ENCODE peak calls at places on chromosome 6, in five cellular contexts. One of them, this sample, is unnamed.

GRCh38 chr6:110037726-110038295 is 59.7 kb downstream of the GPR6 start:
- DNase-seq in HL-60: no peak
- DNase-seq in breast epithelium: no peak
- DNase-seq in GM20000: no peak
- DNase-seq in heart right ventricle: no peak
- DNase-seq in this sample: no peak

GRCh38 chr6:141364232-141364631 is 768.5 kb upstream of the GJE1 start:
- DNase-seq in HL-60: no peak
- DNase-seq in breast epithelium: no peak
- DNase-seq in GM20000: no peak
- DNase-seq in heart right ventricle: no peak
- DNase-seq in this sample: no peak

GRCh38 chr6:18263561-18264337 is 581 bp downstream of the DEK start:
- DNase-seq in HL-60: no peak
- DNase-seq in breast epithelium: no peak
- DNase-seq in GM20000: no peak
- DNase-seq in heart right ventricle: peak
- DNase-seq in this sample: no peak

GRCh38 chr6:15501806-15502450 is 160.9 kb downstream of the DTNBP1 start:
- DNase-seq in HL-60: no peak
- DNase-seq in breast epithelium: no peak
- DNase-seq in GM20000: no peak
- DNase-seq in heart right ventricle: peak
- DNase-seq in this sample: no peak

GRCh38 chr6:150770631-150771030 is 94.9 kb upstream of the MTHFD1L start:
- DNase-seq in HL-60: no peak
- DNase-seq in breast epithelium: no peak
- DNase-seq in GM20000: no peak
- DNase-seq in heart right ventricle: no peak
- DNase-seq in this sample: no peak

GRCh38 chr6:158150701-158151100 is 17.4 kb downstream of the SERAC1 start:
- DNase-seq in HL-60: no peak
- DNase-seq in breast epithelium: no peak
- DNase-seq in GM20000: no peak
- DNase-seq in heart right ventricle: no peak
- DNase-seq in this sample: no peak

GRCh38 chr6:163334264-163334663 is 80.3 kb upstream of the QKI start:
- DNase-seq in HL-60: no peak
- DNase-seq in breast epithelium: no peak
- DNase-seq in GM20000: no peak
- DNase-seq in heart right ventricle: no peak
- DNase-seq in this sample: no peak

GRCh38 chr6:119079288-119079809 is 885 bp upstream of the FAM184A start:
- DNase-seq in HL-60: no peak
- DNase-seq in breast epithelium: no peak
- DNase-seq in GM20000: no peak
- DNase-seq in heart right ventricle: no peak
- DNase-seq in this sample: no peak

GRCh38 chr6:31386099-31386498 is 17.3 kb upstream of the MICA start:
- DNase-seq in HL-60: no peak
- DNase-seq in breast epithelium: no peak
- DNase-seq in GM20000: no peak
- DNase-seq in heart right ventricle: no peak
- DNase-seq in this sample: no peak

GRCh38 chr6:150767585-150768164 is 97.8 kb upstream of the MTHFD1L start:
- DNase-seq in HL-60: no peak
- DNase-seq in breast epithelium: no peak
- DNase-seq in GM20000: no peak
- DNase-seq in heart right ventricle: no peak
- DNase-seq in this sample: no peak

GRCh38 chr6:127933852-127934840 is 33.3 kb upstream of the THEMIS start:
- DNase-seq in HL-60: no peak
- DNase-seq in breast epithelium: no peak
- DNase-seq in GM20000: no peak
- DNase-seq in heart right ventricle: no peak
- DNase-seq in this sample: no peak

GRCh38 chr6:11043961-11044711 is at the start of gene ELOVL2:
- DNase-seq in HL-60: peak
- DNase-seq in breast epithelium: no peak
- DNase-seq in GM20000: peak
- DNase-seq in heart right ventricle: peak
- DNase-seq in this sample: peak

GRCh38 chr6:16669227-16669626 is 92.0 kb downstream of the ATXN1 start:
- DNase-seq in HL-60: no peak
- DNase-seq in breast epithelium: no peak
- DNase-seq in GM20000: no peak
- DNase-seq in heart right ventricle: no peak
- DNase-seq in this sample: no peak

GRCh38 chr6:2942916-2943563 is 28.3 kb downstream of the SERPINB6 start:
- DNase-seq in HL-60: no peak
- DNase-seq in breast epithelium: peak
- DNase-seq in GM20000: no peak
- DNase-seq in heart right ventricle: no peak
- DNase-seq in this sample: no peak

GRCh38 chr6:7912024-7912423 is 1.4 kb upstream of the TXNDC5 start:
- DNase-seq in HL-60: no peak
- DNase-seq in breast epithelium: no peak
- DNase-seq in GM20000: no peak
- DNase-seq in heart right ventricle: peak
- DNase-seq in this sample: no peak

GRCh38 chr6:16985484-16986284 is 116.2 kb upstream of the STMND1 start:
- DNase-seq in HL-60: no peak
- DNase-seq in breast epithelium: no peak
- DNase-seq in GM20000: no peak
- DNase-seq in heart right ventricle: no peak
- DNase-seq in this sample: no peak

GRCh38 chr6:97059473-97059872 is 134.9 kb downstream of the KLHL32 start:
- DNase-seq in HL-60: peak
- DNase-seq in breast epithelium: no peak
- DNase-seq in GM20000: peak
- DNase-seq in heart right ventricle: no peak
- DNase-seq in this sample: no peak

GRCh38 chr6:166786704-166787293 is 159.7 kb upstream of the RPS6KA2 start:
- DNase-seq in HL-60: peak
- DNase-seq in breast epithelium: no peak
- DNase-seq in GM20000: peak
- DNase-seq in heart right ventricle: no peak
- DNase-seq in this sample: no peak

GRCh38 chr6:169289671-169290408 is 36.2 kb upstream of the THBS2 start:
- DNase-seq in HL-60: no peak
- DNase-seq in breast epithelium: no peak
- DNase-seq in GM20000: no peak
- DNase-seq in heart right ventricle: peak
- DNase-seq in this sample: no peak

GRCh38 chr6:137202078-137202477 is 17.1 kb downstream of the IFNGR1 start:
- DNase-seq in HL-60: no peak
- DNase-seq in breast epithelium: no peak
- DNase-seq in GM20000: no peak
- DNase-seq in heart right ventricle: no peak
- DNase-seq in this sample: no peak

GRCh38 chr6:34230653-34231351 is 5.9 kb upstream of the HMGA1 start:
- DNase-seq in HL-60: no peak
- DNase-seq in breast epithelium: no peak
- DNase-seq in GM20000: no peak
- DNase-seq in heart right ventricle: no peak
- DNase-seq in this sample: no peak

GRCh38 chr6:143405381-143406154 is 44.9 kb downstream of the ADAT2 start:
- DNase-seq in HL-60: no peak
- DNase-seq in breast epithelium: no peak
- DNase-seq in GM20000: no peak
- DNase-seq in heart right ventricle: no peak
- DNase-seq in this sample: no peak

GRCh38 chr6:96391776-96392175 is 129.8 kb upstream of the UFL1 start:
- DNase-seq in HL-60: no peak
- DNase-seq in breast epithelium: no peak
- DNase-seq in GM20000: no peak
- DNase-seq in heart right ventricle: no peak
- DNase-seq in this sample: peak

GRCh38 chr6:166862287-166862977 is 93.9 kb downstream of the RNASET2 start:
- DNase-seq in HL-60: no peak
- DNase-seq in breast epithelium: no peak
- DNase-seq in GM20000: peak
- DNase-seq in heart right ventricle: peak
- DNase-seq in this sample: peak

GRCh38 chr6:167827588-167828324 is 1.0 kb downstream of the AFDN start:
- DNase-seq in HL-60: no peak
- DNase-seq in breast epithelium: peak
- DNase-seq in GM20000: peak
- DNase-seq in heart right ventricle: peak
- DNase-seq in this sample: peak

GRCh38 chr6:114339706-114340105 is 3.1 kb downstream of the HS3ST5 start:
- DNase-seq in HL-60: no peak
- DNase-seq in breast epithelium: no peak
- DNase-seq in GM20000: no peak
- DNase-seq in heart right ventricle: no peak
- DNase-seq in this sample: no peak

GRCh38 chr6:105940990-105941389 is 145.1 kb upstream of the PRDM1 start:
- DNase-seq in HL-60: no peak
- DNase-seq in breast epithelium: no peak
- DNase-seq in GM20000: no peak
- DNase-seq in heart right ventricle: no peak
- DNase-seq in this sample: no peak

GRCh38 chr6:170152989-170153388 is 137.9 kb downstream of the DLL1 start:
- DNase-seq in HL-60: no peak
- DNase-seq in breast epithelium: peak
- DNase-seq in GM20000: no peak
- DNase-seq in heart right ventricle: no peak
- DNase-seq in this sample: no peak

GRCh38 chr6:33702345-33702977 is 9.0 kb downstream of the UQCC2 start:
- DNase-seq in HL-60: no peak
- DNase-seq in breast epithelium: no peak
- DNase-seq in GM20000: no peak
- DNase-seq in heart right ventricle: no peak
- DNase-seq in this sample: no peak

GRCh38 chr6:158314737-158315136 is 2.5 kb downstream of the TULP4 start:
- DNase-seq in HL-60: peak
- DNase-seq in breast epithelium: no peak
- DNase-seq in GM20000: no peak
- DNase-seq in heart right ventricle: no peak
- DNase-seq in this sample: no peak

GRCh38 chr6:80605165-80605989 is 498.9 kb downstream of the BCKDHB start:
- DNase-seq in HL-60: no peak
- DNase-seq in breast epithelium: no peak
- DNase-seq in GM20000: no peak
- DNase-seq in heart right ventricle: no peak
- DNase-seq in this sample: peak

GRCh38 chr6:73768630-73769029 is 72.6 kb downstream of the CD109 start:
- DNase-seq in HL-60: no peak
- DNase-seq in breast epithelium: no peak
- DNase-seq in GM20000: no peak
- DNase-seq in heart right ventricle: no peak
- DNase-seq in this sample: no peak

GRCh38 chr6:158206740-158207451 is 38.7 kb downstream of the GTF2H5 start:
- DNase-seq in HL-60: no peak
- DNase-seq in breast epithelium: no peak
- DNase-seq in GM20000: no peak
- DNase-seq in heart right ventricle: no peak
- DNase-seq in this sample: no peak

GRCh38 chr6:107689881-107690545 is 134.1 kb downstream of the SCML4 start:
- DNase-seq in HL-60: no peak
- DNase-seq in breast epithelium: no peak
- DNase-seq in GM20000: no peak
- DNase-seq in heart right ventricle: no peak
- DNase-seq in this sample: no peak

GRCh38 chr6:107695061-107695715 is 128.9 kb downstream of the SCML4 start:
- DNase-seq in HL-60: no peak
- DNase-seq in breast epithelium: no peak
- DNase-seq in GM20000: no peak
- DNase-seq in heart right ventricle: no peak
- DNase-seq in this sample: no peak

GRCh38 chr6:107690864-107691661 is 133.1 kb downstream of the SCML4 start:
- DNase-seq in HL-60: no peak
- DNase-seq in breast epithelium: no peak
- DNase-seq in GM20000: no peak
- DNase-seq in heart right ventricle: no peak
- DNase-seq in this sample: no peak

GRCh38 chr6:107690546-107690863 is 133.6 kb downstream of the SCML4 start:
- DNase-seq in HL-60: no peak
- DNase-seq in breast epithelium: no peak
- DNase-seq in GM20000: no peak
- DNase-seq in heart right ventricle: no peak
- DNase-seq in this sample: no peak

DNA sequence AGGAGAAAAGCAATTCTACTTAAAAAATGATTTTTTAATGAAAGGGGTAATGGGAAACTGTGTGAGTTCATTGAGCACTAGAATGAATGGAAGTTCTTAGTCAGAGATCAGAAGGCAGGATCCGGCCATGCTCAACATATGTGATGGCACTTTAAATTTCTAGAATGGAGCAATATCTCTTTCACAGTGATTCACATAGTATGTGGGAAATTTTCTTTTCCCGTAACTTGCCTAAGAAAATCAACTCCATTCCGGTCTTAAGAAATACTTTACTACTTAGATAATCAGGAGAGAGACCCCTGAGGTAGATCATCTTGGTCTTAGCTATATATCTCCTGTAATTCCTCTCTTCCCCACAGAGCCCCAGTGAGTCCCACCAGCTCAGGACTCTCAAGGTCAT is 131.8 kb downstream of the SCML4 start:
- DNase-seq in HL-60: no peak
- DNase-seq in breast epithelium: no peak
- DNase-seq in GM20000: no peak
- DNase-seq in heart right ventricle: no peak
- DNase-seq in this sample: no peak
- TF ChIP-seq CTCF in HL-60: no peak
- TF ChIP-seq CTCF in breast epithelium: no peak
- TF ChIP-seq CTCF in GM20000: no peak
- TF ChIP-seq CTCF in heart right ventricle: no peak
- TF ChIP-seq CTCF in this sample: no peak

DNA sequence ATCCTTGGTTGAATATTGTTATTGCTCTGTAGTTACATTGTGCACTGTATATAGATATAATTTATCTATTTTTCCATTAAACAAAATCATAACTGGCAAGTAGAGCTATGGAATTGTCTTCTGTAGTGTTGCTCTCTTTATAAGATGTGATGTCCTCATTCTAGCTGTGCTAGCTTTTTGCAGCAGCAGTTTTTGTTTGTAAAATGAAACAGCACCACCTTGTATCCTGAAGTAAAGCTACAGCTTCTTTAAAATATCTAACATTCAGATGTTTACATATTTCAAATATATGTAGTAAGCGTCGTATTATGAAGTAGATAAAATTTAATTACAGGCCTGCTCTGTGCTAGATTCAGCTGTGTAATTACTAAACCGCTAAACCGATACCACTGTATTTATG is 328.8 kb upstream of the MANEA start:
- DNase-seq in HL-60: no peak
- DNase-seq in breast epithelium: no peak
- DNase-seq in GM20000: no peak
- DNase-seq in heart right ventricle: no peak
- DNase-seq in this sample: no peak
- TF ChIP-seq CTCF in HL-60: no peak
- TF ChIP-seq CTCF in breast epithelium: no peak
- TF ChIP-seq CTCF in GM20000: no peak
- TF ChIP-seq CTCF in heart right ventricle: no peak
- TF ChIP-seq CTCF in this sample: no peak

GRCh38 chr6:149089508-149089907 is 228.0 kb upstream of the TAB2 start:
- DNase-seq in HL-60: no peak
- DNase-seq in breast epithelium: no peak
- DNase-seq in GM20000: no peak
- DNase-seq in heart right ventricle: no peak
- DNase-seq in this sample: no peak
- TF ChIP-seq CTCF in HL-60: no peak
- TF ChIP-seq CTCF in breast epithelium: no peak
- TF ChIP-seq CTCF in GM20000: no peak
- TF ChIP-seq CTCF in heart right ventricle: no peak
- TF ChIP-seq CTCF in this sample: no peak

GRCh38 chr6:107082045-107082444 is 33.3 kb downstream of the BEND3 start:
- DNase-seq in HL-60: no peak
- DNase-seq in breast epithelium: no peak
- DNase-seq in GM20000: no peak
- DNase-seq in heart right ventricle: no peak
- DNase-seq in this sample: no peak
- TF ChIP-seq CTCF in HL-60: no peak
- TF ChIP-seq CTCF in breast epithelium: no peak
- TF ChIP-seq CTCF in GM20000: no peak
- TF ChIP-seq CTCF in heart right ventricle: peak
- TF ChIP-seq CTCF in this sample: no peak